ENCODE peak calls at places on chromosomes 3 and 15, in five cellular contexts. I, R, C, Y and E are unnamed samples.

GRCh38 chr3:154758109-154758868 is 321.8 kb upstream of the MME start:
- DNase-seq in I (no peak), C (no peak), R (peak; percentile 3), Y (no peak), E (no peak)

GRCh38 chr15:101618056-101618455 is 34.1 kb downstream of the TM2D3 start:
- DNase-seq in C (peak; percentile 22), R (no peak), Y (no peak), I (no peak), E (no peak)

GRCh38 chr15:68218847-68219798 is 10.4 kb downstream of the CLN6 start:
- DNase-seq in I (no peak), C (no peak), Y (no peak), R (no peak), E (no peak)

GRCh38 chr3:15157441-15157840 is 48.6 kb upstream of the CAPN7 start:
- DNase-seq in R (no peak), I (no peak), C (no peak), Y (no peak), E (no peak)

GRCh38 chr3:99875573-99875924 is 57.9 kb downstream of the CMSS1 start:
- DNase-seq in I (no peak), R (peak; percentile 58), C (no peak), Y (no peak), E (no peak)

GRCh38 chr15:59953392-59953883 is 50.7 kb upstream of the FOXB1 start:
- DNase-seq in I (no peak), C (no peak), Y (peak; percentile 6), R (no peak), E (peak; percentile 32)

GRCh38 chr15:75693501-75694240 is 19.0 kb downstream of the CSPG4 start:
- DNase-seq in C (no peak), Y (no peak), R (peak; percentile 86), I (no peak), E (no peak)

GRCh38 chr3:84224262-84224661 is 734.5 kb upstream of the CADM2 start:
- DNase-seq in I (no peak), Y (no peak), C (no peak), R (no peak), E (no peak)

GRCh38 chr15:67413770-67414429 is 107.0 kb upstream of the C15orf61 start:
- DNase-seq in Y (no peak), R (peak; percentile 59), I (no peak), C (no peak), E (no peak)

GRCh38 chr3:129068291-129068886 is 7.8 kb downstream of the GP9 start:
- DNase-seq in Y (peak; percentile 45), R (peak; percentile 37), I (no peak), C (no peak), E (no peak)